ENCODE peak calls at places on chromosomes 7 and 10, in eight cellular contexts. B, M, T, K, I, Q, U and X are unnamed samples.

GRCh38 chr10:123150986-123151738 is 3.0 kb upstream of the BUB3 start:
- DNase-seq in B (no peak), U (no peak), M (peak), I (no peak), K (no peak), Q (peak), T (no peak), X (no peak)

GRCh38 chr7:4836206-4836661 is 25.6 kb downstream of the PAPOLB start:
- DNase-seq in I (no peak), B (no peak), M (no peak), T (no peak), K (no peak), U (no peak), Q (no peak), X (no peak)

GRCh38 chr10:131961047-131961776 is 20.5 kb downstream of the BNIP3 start:
- DNase-seq in I (no peak), Q (no peak), K (no peak), B (no peak), U (no peak), T (no peak), M (no peak), X (no peak)

GRCh38 chr7:102433319-102434038 is at the start of gene ORAI2:
- DNase-seq in U (peak), K (peak), M (peak), T (peak), Q (peak), B (peak), I (peak), X (no peak)

GRCh38 chr7:38232475-38233366 is 40.7 kb downstream of the TARP start:
- DNase-seq in I (no peak), U (no peak), B (peak), M (peak), K (no peak), T (peak), Q (no peak), X (no peak)

GRCh38 chr7:127689194-127689772 is 37.3 kb downstream of the SND1 start:
- DNase-seq in T (no peak), B (no peak), Q (no peak), K (no peak), M (no peak), U (no peak), I (no peak), X (no peak)

GRCh38 chr7:44287488-44288380 is 37.7 kb downstream of the CAMK2B start:
- DNase-seq in U (no peak), T (no peak), I (no peak), K (no peak), M (no peak), B (no peak), Q (no peak), X (no peak)

GRCh38 chr10:37682617-37683016 is 174.8 kb downstream of the ZNF248 start:
- DNase-seq in T (no peak), Q (no peak), K (no peak), I (no peak), B (no peak), U (no peak), M (no peak), X (no peak)

GRCh38 chr10:115772606-115773005 is 500.4 kb downstream of the GFRA1 start:
- DNase-seq in K (peak), U (no peak), Q (no peak), B (peak), M (no peak), I (no peak), T (no peak), X (no peak)

GRCh38 chr10:49605939-49606509 is 4.1 kb upstream of the SLC18A3 start:
- DNase-seq in B (no peak), M (no peak), K (no peak), U (no peak), T (no peak), I (no peak), Q (no peak), X (no peak)

GRCh38 chr7:82726038-82726800 is 282.6 kb upstream of the CACNA2D1 start:
- DNase-seq in U (no peak), I (peak), T (no peak), K (no peak), M (no peak), Q (no peak), B (no peak), X (no peak)

GRCh38 chr7:157120181-157120580 is 18.5 kb upstream of the UBE3C start:
- DNase-seq in M (no peak), U (no peak), Q (no peak), B (no peak), T (no peak), I (no peak), K (no peak), X (no peak)

GRCh38 chr10:131743190-131744151 is 157.3 kb upstream of the PPP2R2D start:
- DNase-seq in T (no peak), K (no peak), U (no peak), B (no peak), I (peak), M (peak), Q (no peak), X (no peak)

GRCh38 chr7:43884209-43884608 is 14.9 kb upstream of the MRPS24 start:
- DNase-seq in K (no peak), T (no peak), M (no peak), Q (no peak), I (no peak), B (no peak), U (no peak), X (no peak)

GRCh38 chr7:2224934-2225333 is 7.8 kb downstream of the MAD1L1 start:
- DNase-seq in I (no peak), M (no peak), B (no peak), Q (no peak), U (no peak), T (no peak), K (no peak), X (no peak)

GRCh38 chr10:22598488-22598887 is 115.9 kb downstream of the PIP4K2A start:
- DNase-seq in U (no peak), Q (no peak), M (no peak), K (no peak), I (no peak), T (no peak), B (no peak), X (no peak)

GRCh38 chr10:101938316-101939272 is 95.0 kb upstream of the KCNIP2 start:
- DNase-seq in T (no peak), B (peak), Q (no peak), I (peak), U (no peak), M (peak), K (peak), X (peak)

GRCh38 chr10:89332092-89332633 is 4.4 kb downstream of the IFIT3 start:
- DNase-seq in B (peak), I (peak), U (peak), Q (no peak), K (no peak), M (no peak), T (peak), X (no peak)

GRCh38 chr7:141660259-141660658 is 41.7 kb downstream of the DENND11 start:
- DNase-seq in U (no peak), M (no peak), K (no peak), I (no peak), Q (no peak), B (no peak), T (no peak), X (no peak)

GRCh38 chr7:87219545-87220025 is at the start of gene TMEM243:
- DNase-seq in Q (peak), T (peak), U (peak), I (peak), K (peak), M (peak), B (peak), X (no peak)

GRCh38 chr10:110404374-110404773 is 93.3 kb upstream of the DUSP5 start:
- DNase-seq in T (no peak), K (no peak), U (no peak), B (no peak), M (no peak), I (no peak), Q (no peak), X (no peak)

GRCh38 chr7:102295346-102296178 is 8.9 kb downstream of the SH2B2 start:
- DNase-seq in I (no peak), Q (no peak), T (no peak), U (no peak), K (no peak), M (peak), B (no peak), X (no peak)

GRCh38 chr10:80202934-80203834 is 2.2 kb downstream of the ANXA11 start:
- DNase-seq in I (peak), T (peak), M (peak), K (peak), B (peak), U (peak), Q (no peak), X (no peak)

GRCh38 chr10:84478155-84478554 is 149.8 kb downstream of the CCSER2 start:
- DNase-seq in M (no peak), K (no peak), Q (no peak), B (peak), T (no peak), U (no peak), I (no peak), X (no peak)

GRCh38 chr10:80158598-80159127 is 26.1 kb downstream of the PLAC9 start:
- DNase-seq in I (peak), B (peak), Q (no peak), U (peak), K (peak), T (no peak), M (peak), X (peak)

GRCh38 chr10:48464121-48464870 is 140.6 kb downstream of the ARHGAP22 start:
- DNase-seq in T (no peak), U (no peak), M (no peak), K (no peak), Q (no peak), I (no peak), B (no peak), X (no peak)

GRCh38 chr10:103545366-103545765 is 51.9 kb downstream of the NEURL1 start:
- DNase-seq in Q (no peak), M (no peak), B (no peak), I (peak), U (no peak), K (no peak), T (no peak), X (no peak)

GRCh38 chr7:30874656-30875317 is 36.9 kb upstream of the AQP1 start:
- DNase-seq in M (no peak), Q (no peak), U (no peak), T (no peak), I (no peak), K (no peak), B (no peak), X (no peak)

GRCh38 chr10:323651-324293 is 188.5 kb downstream of the ZMYND11 start:
- DNase-seq in K (peak), B (peak), Q (no peak), M (no peak), T (peak), U (peak), I (peak), X (peak)

GRCh38 chr7:40147371-40148246 is 12.8 kb downstream of the SUGCT start:
- DNase-seq in I (no peak), U (no peak), B (peak), M (no peak), K (no peak), T (no peak), Q (no peak), X (no peak)

GRCh38 chr10:11176746-11177145 is 159.1 kb downstream of the CELF2 start:
- DNase-seq in U (no peak), B (no peak), Q (no peak), K (no peak), T (peak), M (no peak), I (no peak), X (no peak)

GRCh38 chr7:149822353-149822943 is 15.7 kb upstream of the ZNF862 start:
- DNase-seq in Q (no peak), K (no peak), I (no peak), T (no peak), B (no peak), U (no peak), M (no peak), X (no peak)

GRCh38 chr10:70856454-70856853 is 31.9 kb downstream of the PCBD1 start:
- DNase-seq in B (peak), Q (no peak), K (no peak), T (no peak), I (no peak), M (no peak), U (no peak), X (no peak)

GRCh38 chr10:97321032-97321806 is 2.1 kb downstream of the FRAT1 start:
- DNase-seq in K (no peak), Q (no peak), M (peak), B (no peak), I (peak), U (peak), T (no peak), X (no peak)

GRCh38 chr10:97320480-97321031 is 1.5 kb downstream of the FRAT1 start:
- DNase-seq in U (no peak), T (peak), M (no peak), Q (no peak), K (no peak), B (no peak), I (no peak), X (no peak)

GRCh38 chr10:97318772-97319651 is at the start of gene FRAT1:
- DNase-seq in I (peak), U (peak), K (peak), M (peak), T (peak), B (peak), Q (peak), X (peak)

GRCh38 chr10:97321807-97322195 is 2.7 kb downstream of the FRAT1 start:
- DNase-seq in M (peak), T (no peak), I (no peak), B (no peak), K (no peak), U (no peak), Q (no peak), X (no peak)

GRCh38 chr10:97319671-97320479 is 804 bp downstream of the FRAT1 start:
- DNase-seq in K (peak), T (peak), Q (peak), M (peak), I (peak), U (peak), B (no peak), X (no peak)
- H3K27ac ChIP-seq in K (peak), T (peak), Q (no peak), M (no peak), I (peak), U (peak), B (peak), X (peak)

GRCh38 chr10:35213699-35214098 is 87.1 kb downstream of the CREM start:
- DNase-seq in I (no peak), K (no peak), U (no peak), M (no peak), Q (no peak), B (no peak), T (no peak), X (no peak)

GRCh38 chr10:35215107-35215506 is 88.5 kb downstream of the CREM start:
- DNase-seq in K (no peak), B (no peak), M (no peak), U (no peak), I (no peak), Q (no peak), T (no peak), X (no peak)

GRCh38 chr10:35216303-35216905 is 89.8 kb downstream of the CREM start:
- DNase-seq in T (no peak), K (no peak), Q (no peak), I (no peak), U (peak), B (peak), M (no peak), X (no peak)

GRCh38 chr10:35212856-35213255 is 86.2 kb downstream of the CREM start:
- DNase-seq in T (no peak), Q (no peak), I (no peak), U (no peak), B (no peak), M (peak), K (no peak), X (no peak)

GRCh38 chr10:35214607-35215020 is 88.0 kb downstream of the CREM start:
- DNase-seq in U (no peak), I (no peak), T (no peak), Q (no peak), M (no peak), B (no peak), K (no peak), X (no peak)
- H3K27ac ChIP-seq in U (no peak), I (no peak), T (no peak), Q (no peak), M (no peak), B (peak), K (no peak), X (no peak)

GRCh38 chr7:32489788-32490126 is 423 bp downstream of the LSM5 start:
- DNase-seq in T (no peak), I (no peak), M (no peak), B (no peak), U (no peak), Q (no peak), K (no peak), X (no peak)
- H3K27ac ChIP-seq in T (peak), I (peak), M (no peak), B (peak), U (peak), Q (peak), K (peak), X (peak)

GRCh38 chr10:117443677-117444022 is 68.4 kb upstream of the PDZD8 start:
- DNase-seq in B (no peak), Q (no peak), M (peak), I (no peak), T (no peak), U (no peak), K (no peak), X (no peak)

GRCh38 chr10:117441366-117441765 is 66.1 kb upstream of the PDZD8 start:
- DNase-seq in M (no peak), B (no peak), K (no peak), U (no peak), Q (no peak), I (no peak), T (no peak), X (no peak)

GRCh38 chr10:117442944-117443676 is 67.9 kb upstream of the PDZD8 start:
- DNase-seq in U (peak), B (peak), I (peak), M (peak), T (peak), K (peak), Q (peak), X (no peak)

GRCh38 chr10:117442521-117442920 is 67.3 kb upstream of the PDZD8 start:
- DNase-seq in I (no peak), T (no peak), K (no peak), Q (no peak), U (no peak), B (no peak), M (peak), X (no peak)

GRCh38 chr10:117441812-117442443 is 66.7 kb upstream of the PDZD8 start:
- DNase-seq in K (peak), M (no peak), Q (no peak), B (peak), I (peak), U (no peak), T (no peak), X (no peak)
- H3K27ac ChIP-seq in K (peak), M (no peak), Q (no peak), B (no peak), I (no peak), U (no peak), T (no peak), X (no peak)

GRCh38 chr7:106767073-106767472 is 98.0 kb upstream of the PIK3CG start:
- DNase-seq in I (no peak), U (no peak), K (no peak), B (peak), Q (no peak), T (no peak), M (no peak), X (no peak)
- H3K27ac ChIP-seq in I (no peak), U (no peak), K (no peak), B (no peak), Q (no peak), T (no peak), M (no peak), X (no peak)